ENCODE peak calls at places on chromosomes 2 and 18, in eight cellular contexts. Y is upper lobe of right lung, M is IMR-90, J is progenitor cell of endocrine pancreas, G is fibroblast of lung, A is MCF 10A, U is body of pancreas, F is heart left ventricle. H is an unnamed sample.

GRCh38 chr2:191851159-191851558 is 4.3 kb upstream of the CAVIN2 start:
- DNase-seq in A (no peak), J (no peak), Y (no peak), F (no peak), M (no peak), G (no peak), U (no peak), H (no peak)

GRCh38 chr2:149441255-149441654 is 110.9 kb downstream of the LYPD6 start:
- DNase-seq in U (no peak), A (no peak), G (no peak), J (no peak), Y (no peak), M (no peak), F (no peak), H (no peak)

GRCh38 chr2:43838560-43839267 is at the start of the genes ABCG5 and ABCG8:
- DNase-seq in G (no peak), A (no peak), Y (no peak), J (no peak), F (no peak), U (no peak), M (no peak), H (peak; percentile 13)

GRCh38 chr18:44592639-44593038 is 88.0 kb upstream of the SETBP1 start:
- DNase-seq in M (peak; percentile 70), U (no peak), J (no peak), F (no peak), A (peak; percentile 38), G (peak; percentile 79), Y (no peak), H (no peak)

GRCh38 chr2:235413084-235413483 is 80.8 kb upstream of the AGAP1 start:
- DNase-seq in Y (no peak), G (no peak), F (no peak), U (peak; percentile 45), J (no peak), M (no peak), A (no peak), H (no peak)

GRCh38 chr2:20080415-20080814 is 29.0 kb upstream of the LAPTM4A start:
- DNase-seq in U (no peak), G (no peak), M (no peak), F (no peak), Y (no peak), J (no peak), A (no peak), H (no peak)

GRCh38 chr2:45640575-45640974 is 10.9 kb upstream of the PRKCE start:
- DNase-seq in G (no peak), Y (no peak), J (no peak), F (no peak), U (no peak), M (no peak), A (peak; percentile 3), H (no peak)

GRCh38 chr2:3575534-3576324 is 669 bp downstream of the RPS7 start:
- DNase-seq in G (no peak), J (peak; percentile 18), F (no peak), Y (no peak), A (no peak), U (peak; percentile 9), M (no peak), H (no peak)

GRCh38 chr2:98824256-98825042 is 93.5 kb upstream of the MGAT4A start:
- DNase-seq in M (no peak), Y (no peak), F (no peak), U (no peak), A (no peak), J (no peak), G (no peak), H (no peak)

GRCh38 chr2:1488851-1489250 is 75.6 kb downstream of the TPO start:
- DNase-seq in Y (no peak), G (no peak), F (no peak), U (no peak), M (no peak), A (no peak), J (no peak), H (no peak)

GRCh38 chr2:186624276-186624675 is 34.4 kb downstream of the ITGAV start:
- DNase-seq in Y (no peak), A (no peak), J (no peak), U (no peak), M (no peak), G (no peak), F (no peak), H (no peak)

GRCh38 chr2:127906206-127906926 is 20.6 kb upstream of the AMMECR1L start:
- DNase-seq in M (no peak), G (no peak), J (no peak), Y (no peak), A (no peak), U (no peak), F (no peak), H (no peak)

GRCh38 chr2:105376789-105377231 is 22.0 kb downstream of the FHL2 start:
- DNase-seq in A (no peak), Y (no peak), U (no peak), J (no peak), F (peak; percentile 11), M (peak; percentile 92), G (peak; percentile 78), H (no peak)

GRCh38 chr18:55265916-55266488 is 306.7 kb upstream of the CCDC68 start:
- DNase-seq in M (peak; percentile 27), F (no peak), A (no peak), U (no peak), Y (no peak), G (peak; percentile 71), J (no peak), H (no peak)

GRCh38 chr18:51400721-51401120 is 203.2 kb upstream of the MEX3C start:
- DNase-seq in J (no peak), A (peak; percentile 63), U (no peak), M (no peak), Y (no peak), F (no peak), G (no peak), H (no peak)

GRCh38 chr2:3147641-3148530 is 229.7 kb downstream of the EIPR1 start:
- DNase-seq in G (no peak), U (no peak), A (no peak), J (no peak), F (no peak), Y (peak; percentile 60), M (no peak), H (no peak)

GRCh38 chr2:66874411-66874810 is 439.5 kb downstream of the MEIS1 start:
- DNase-seq in Y (no peak), A (no peak), F (no peak), J (no peak), M (peak; percentile 48), G (no peak), U (no peak), H (no peak)

GRCh38 chr2:212842544-212843185 is 304.1 kb upstream of the ERBB4 start:
- DNase-seq in M (peak; percentile 90), J (no peak), G (peak; percentile 50), U (no peak), Y (no peak), A (peak; percentile 31), F (no peak), H (no peak)
- TF ChIP-seq CTCF in M (no peak), J (no peak), G (no peak), U (no peak), Y (no peak), A (no peak), F (no peak), H (no peak)

GRCh38 chr2:64251497-64252277 is 107.5 kb upstream of the PELI1 start:
- DNase-seq in J (no peak), Y (no peak), U (no peak), M (no peak), F (no peak), G (no peak), A (no peak), H (no peak)
- TF ChIP-seq CTCF in J (no peak), Y (no peak), U (no peak), M (no peak), F (no peak), G (no peak), A (no peak), H (no peak)

GRCh38 chr2:59083075-59083792 is 842.1 kb upstream of the FANCL start:
- DNase-seq in G (no peak), A (no peak), F (no peak), U (no peak), Y (no peak), M (no peak), J (no peak), H (no peak)
- TF ChIP-seq CTCF in G (no peak), A (no peak), F (no peak), U (no peak), Y (no peak), M (no peak), J (no peak), H (no peak)

DNA sequence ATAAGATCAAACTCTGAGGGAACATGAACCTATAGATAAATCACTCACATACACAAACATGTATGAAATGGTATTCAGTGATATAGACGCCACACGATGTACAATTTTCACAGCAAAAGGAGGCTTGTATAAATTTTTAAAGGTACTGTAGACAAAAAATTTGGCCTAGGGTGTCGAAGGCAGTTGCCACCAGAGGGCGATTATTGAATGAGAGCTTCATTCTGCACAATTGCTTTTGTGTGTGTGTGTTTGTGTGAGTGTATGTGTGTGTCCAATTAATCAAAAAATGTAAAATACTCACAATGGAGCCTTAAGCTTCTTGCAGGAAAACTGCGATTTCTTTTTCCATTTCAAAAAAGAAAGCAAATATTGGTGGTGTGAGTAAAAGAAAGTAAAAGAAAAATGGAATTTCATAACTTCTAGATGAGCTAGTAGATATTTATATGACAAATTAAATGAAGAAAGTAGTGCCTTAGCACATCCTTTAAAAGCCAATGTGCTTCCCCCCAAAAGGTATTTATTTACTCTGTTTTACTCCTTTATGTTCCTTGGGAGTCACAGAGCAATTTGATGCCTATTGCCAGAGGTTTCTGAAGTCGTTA is 800.1 kb downstream of the SATB2 start:
- DNase-seq in A (peak; percentile 38), J (peak; percentile 15), G (peak; percentile 54), F (no peak), Y (no peak), U (no peak), M (peak; percentile 29), H (no peak)
- TF ChIP-seq CTCF in A (peak; percentile 49), J (peak; percentile 76), G (peak; percentile 45), F (no peak), Y (peak; percentile 29), U (peak; percentile 19), M (peak; percentile 47), H (peak; percentile 20)

GRCh38 chr2:107932986-107933385 is 53.3 kb upstream of the SLC5A7 start:
- DNase-seq in G (peak; percentile 14), Y (no peak), U (no peak), A (peak; percentile 15), F (no peak), J (no peak), M (peak; percentile 8), H (no peak)
- TF ChIP-seq CTCF in G (no peak), Y (peak; percentile 31), U (peak; percentile 20), A (peak; percentile 43), F (peak; percentile 43), J (peak; percentile 66), M (peak; percentile 52), H (peak; percentile 27)

GRCh38 chr18:31553800-31554199 is 37.9 kb upstream of the TTR start:
- DNase-seq in J (no peak), Y (no peak), F (no peak), G (no peak), M (no peak), A (peak; percentile 25), U (no peak), H (no peak)
- TF ChIP-seq CTCF in J (peak; percentile 15), Y (no peak), F (no peak), G (no peak), M (peak; percentile 21), A (no peak), U (no peak), H (no peak)

H was measured in GM10248.